ENCODE peak calls at places on chromosomes 6 and 20, in five cellular contexts. G is left lung, Q is cardiac fibroblast, E is OCI-LY7, W is GM23248. X is an unnamed sample.

GRCh38 chr20:62049342-62050165 is 16.1 kb downstream of the TAF4 start:
- DNase-seq in G (peak; percentile 21), Q (no peak), E (no peak), W (no peak), X (no peak)

GRCh38 chr20:57773059-57773815 is 63.4 kb upstream of the PMEPA1 start:
- DNase-seq in G (no peak), Q (no peak), E (no peak), W (no peak), X (no peak)

GRCh38 chr6:4441981-4442434 is 306.6 kb upstream of the ECI2 start:
- DNase-seq in G (no peak), Q (peak; percentile 58), E (no peak), W (peak; percentile 19), X (peak; percentile 27)

GRCh38 chr6:168147205-168147738 is 68.3 kb upstream of the FRMD1 start:
- DNase-seq in G (no peak), Q (no peak), E (no peak), W (no peak), X (no peak)

GRCh38 chr6:1611322-1611571 is 1.5 kb downstream of the FOXC1 start:
- DNase-seq in G (no peak), Q (peak; percentile 63), E (no peak), W (peak; percentile 72), X (peak; percentile 62)

GRCh38 chr6:113782641-113783040 is 74.5 kb upstream of the MARCKS start:
- DNase-seq in G (no peak), Q (no peak), E (no peak), W (peak; percentile 2), X (no peak)

GRCh38 chr20:59042151-59042795 is at the start of gene PRELID3B:
- DNase-seq in G (no peak), Q (peak; percentile 22), E (peak; percentile 32), W (peak; percentile 67), X (peak; percentile 55)

GRCh38 chr6:44951253-44951656 is 376.9 kb upstream of the RUNX2 start:
- DNase-seq in G (no peak), Q (no peak), E (no peak), W (no peak), X (no peak)

GRCh38 chr6:89186762-89187161 is 30.4 kb downstream of the GABRR1 start:
- DNase-seq in G (no peak), Q (no peak), E (no peak), W (no peak), X (no peak)

GRCh38 chr20:35108921-35109320 is 16.3 kb upstream of the TRPC4AP start:
- DNase-seq in G (no peak), Q (no peak), E (no peak), W (no peak), X (no peak)

GRCh38 chr6:16723833-16724232 is 37.4 kb downstream of the ATXN1 start:
- DNase-seq in G (no peak), Q (peak; percentile 88), E (no peak), W (peak; percentile 96), X (peak; percentile 93)

DNA sequence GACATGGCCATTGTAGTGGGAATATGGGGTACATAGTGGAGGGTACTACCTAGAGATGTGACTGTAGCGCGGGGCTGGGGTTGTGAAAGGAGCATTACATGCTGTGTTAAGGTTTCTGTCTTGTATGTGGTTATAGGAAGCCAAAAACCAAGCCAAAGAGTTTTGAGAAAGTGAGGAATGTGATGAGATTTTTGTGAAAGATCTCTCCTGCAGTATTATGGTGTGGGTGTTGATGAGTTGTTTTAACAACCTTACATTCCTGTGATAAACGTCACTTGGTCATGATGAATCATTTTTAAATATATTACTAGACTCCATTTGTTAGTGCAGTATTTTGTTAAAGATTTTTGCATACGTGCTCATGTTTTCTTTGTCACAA is 48.9 kb downstream of the ZFAND3 start:
- DNase-seq in G (no peak), Q (peak; percentile 66), E (no peak), W (peak; percentile 82), X (no peak)
- H3K4me3 ChIP-seq in G (no peak overlapping the region), Q (no peak overlapping the region), E (no peak overlapping the region), W (peak overlapping the region; percentile 48), X (peak overlapping the region; percentile 8)

DNA sequence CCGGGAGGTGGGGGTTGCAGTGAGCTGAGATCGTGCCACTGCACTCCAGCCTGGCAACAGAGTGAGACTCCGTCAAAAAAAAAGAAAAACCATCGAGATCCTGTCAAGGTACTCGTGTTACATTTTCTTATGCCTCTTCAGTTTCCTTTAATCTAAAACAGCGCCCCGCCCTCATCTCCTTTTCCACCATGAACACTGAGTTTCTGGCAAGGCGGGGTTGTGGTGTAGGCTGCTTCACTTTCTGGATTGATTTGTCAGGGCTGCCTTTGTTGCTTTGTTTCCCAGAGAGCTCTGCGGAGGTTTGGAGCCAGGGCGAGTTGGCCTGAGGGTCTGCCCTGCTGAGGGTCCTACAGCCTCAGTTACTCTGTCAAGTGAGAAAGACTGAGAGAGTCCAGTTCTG is 8.9 kb downstream of the ITPR3 start:
- DNase-seq in G (no peak), Q (no peak), E (no peak), W (no peak), X (no peak)
- H3K4me3 ChIP-seq in G (no peak overlapping the region), Q (no peak overlapping the region), E (no peak overlapping the region), W (no peak overlapping the region), X (no peak overlapping the region)

DNA sequence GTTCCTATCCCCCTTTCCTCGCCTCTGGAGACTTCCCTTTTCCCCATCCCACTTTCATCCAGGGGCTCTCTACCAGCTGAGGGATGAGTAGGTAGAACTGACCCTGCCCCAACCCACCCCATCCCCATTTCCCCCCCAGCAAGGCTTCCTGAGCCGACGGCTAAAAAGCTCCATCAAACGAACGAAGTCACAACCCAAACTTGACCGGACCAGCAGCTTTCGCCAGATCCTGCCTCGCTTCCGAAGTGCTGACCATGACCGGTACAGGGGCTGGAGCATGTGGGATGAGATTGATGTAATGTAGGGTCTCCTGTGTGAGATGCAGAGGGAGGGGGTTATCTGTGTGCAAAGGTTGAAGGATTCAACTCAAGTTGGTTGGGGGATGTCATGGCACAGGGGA is 12.7 kb downstream of the SYNGAP1 start:
- DNase-seq in G (no peak), Q (no peak), E (no peak), W (no peak), X (no peak)
- H3K4me3 ChIP-seq in G (no peak overlapping the region), Q (no peak overlapping the region), E (peak overlapping the region; percentile 68), W (no peak overlapping the region), X (no peak overlapping the region)

GRCh38 chr6:142781124-142781523 is 163.9 kb downstream of the HIVEP2 start:
- DNase-seq in G (no peak), Q (peak; percentile 8), E (no peak), W (no peak), X (no peak)
- H3K4me3 ChIP-seq in G (no peak overlapping the region), Q (no peak overlapping the region), E (no peak overlapping the region), W (no peak overlapping the region), X (no peak overlapping the region)

GRCh38 chr6:43120938-43121913 is 45.1 kb downstream of the PTK7 start:
- DNase-seq in G (peak; percentile 59), Q (peak; percentile 98), E (no peak), W (peak; percentile 99), X (peak; percentile 99)
- H3K4me3 ChIP-seq in G (no peak overlapping the region), Q (no peak overlapping the region), E (no peak overlapping the region), W (peak overlapping the region; percentile 58), X (peak overlapping the region; percentile 65)

GRCh38 chr20:37902504-37903313 is at the start of gene VSTM2L:
- DNase-seq in G (no peak), Q (peak; percentile 74), E (no peak), W (peak; percentile 80), X (peak; percentile 53)

GRCh38 chr20:37904845-37905244 is 1.9 kb downstream of the VSTM2L start:
- DNase-seq in G (no peak), Q (no peak), E (no peak), W (no peak), X (no peak)

GRCh38 chr20:37904008-37904675 is 1.2 kb downstream of the VSTM2L start:
- DNase-seq in G (no peak), Q (no peak), E (no peak), W (no peak), X (no peak)

GRCh38 chr20:37901667-37902503 is 1.0 kb upstream of the VSTM2L start:
- DNase-seq in G (no peak), Q (peak; percentile 72), E (peak; percentile 39), W (peak; percentile 81), X (peak; percentile 40)

DNA sequence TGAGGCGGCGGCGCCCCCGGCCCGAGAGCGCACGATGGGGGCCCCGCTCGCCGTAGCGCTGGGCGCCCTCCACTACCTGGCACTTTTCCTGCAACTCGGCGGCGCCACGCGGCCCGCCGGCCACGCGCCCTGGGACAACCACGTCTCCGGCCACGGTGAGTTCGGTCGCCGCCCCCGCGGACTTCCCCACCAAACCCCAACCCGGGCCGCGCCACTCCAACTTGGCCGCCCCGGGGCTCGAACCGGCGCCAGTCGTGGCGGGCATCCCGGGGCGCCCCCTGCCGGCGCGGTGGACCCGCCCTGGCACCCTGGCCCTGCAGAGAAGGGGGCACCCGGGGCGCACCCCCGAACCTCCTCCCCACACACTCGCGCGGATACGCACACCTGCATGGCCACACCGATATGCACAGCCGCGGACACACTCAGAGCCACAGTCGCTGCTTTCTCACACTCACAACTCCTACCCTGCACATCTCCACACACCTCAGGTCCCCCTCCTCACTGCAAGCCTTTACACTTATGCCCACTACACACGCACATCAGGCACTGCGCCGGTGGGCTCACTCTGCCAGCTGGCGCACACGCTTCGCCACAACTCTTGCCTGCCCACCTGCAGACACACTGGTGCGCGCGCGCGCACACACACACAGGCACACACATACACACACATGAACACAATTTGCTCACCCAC is 535 bp downstream of the VSTM2L start:
- DNase-seq in G (no peak), Q (no peak), E (no peak), W (peak; percentile 25), X (no peak)
- H3K4me3 ChIP-seq in G (peak overlapping the region; percentile 40), Q (peak overlapping the region; percentile 28), E (no peak overlapping the region), W (peak overlapping the region; percentile 75), X (peak overlapping the region; percentile 46)

GRCh38 chr6:81194374-81194773 is 558.1 kb downstream of the TENT5A start:
- DNase-seq in G (no peak), Q (no peak), E (no peak), W (no peak), X (no peak)
- H3K4me3 ChIP-seq in G (no peak overlapping the region), Q (no peak overlapping the region), E (no peak overlapping the region), W (no peak overlapping the region), X (no peak overlapping the region)

X was measured in adipocyte.